ENCODE peak calls at places on chromosome 6, in four cellular contexts. F is SK-N-SH, K is HepG2, N is H1. L is an unnamed sample.

GRCh38 chr6:5529015-5529414 is 267.7 kb downstream of the FARS2 start:
- DNase-seq in F (no peak), K (no peak), N (no peak), L (no peak)

GRCh38 chr6:125307150-125307838 is 5.5 kb upstream of the HDDC2 start:
- DNase-seq in N (no peak), K (peak; percentile 33), F (no peak), L (no peak)

GRCh38 chr6:164085086-164085485 is 670.6 kb downstream of the QKI start:
- DNase-seq in K (no peak), N (no peak), F (no peak), L (no peak)

GRCh38 chr6:24600903-24601302 is 45.1 kb downstream of the KIAA0319 start:
- DNase-seq in F (no peak), K (no peak), N (no peak), L (no peak)

GRCh38 chr6:6694825-6695710 is 106.5 kb downstream of the LY86 start:
- DNase-seq in F (no peak), N (peak; percentile 31), K (no peak), L (no peak)

GRCh38 chr6:111689946-111690345 is 84.3 kb upstream of the TRAF3IP2 start:
- DNase-seq in F (no peak), N (no peak), K (no peak), L (no peak)

GRCh38 chr6:64439274-64439673 is 803.7 kb downstream of the PHF3 start:
- DNase-seq in F (no peak), K (no peak), N (no peak), L (no peak)

GRCh38 chr6:137051790-137052472 is 7.2 kb upstream of the IL20RA start:
- DNase-seq in N (no peak), K (peak; percentile 50), F (no peak), L (no peak)

GRCh38 chr6:54846857-54847721 is 518 bp downstream of the FAM83B start:
- DNase-seq in K (no peak), N (no peak), F (no peak), L (no peak)

GRCh38 chr6:33320315-33321181 is 3.0 kb upstream of the ZBTB22 start:
- DNase-seq in F (no peak), N (no peak), K (no peak), L (no peak)

GRCh38 chr6:47187883-47188587 is 121.7 kb downstream of the TNFRSF21 start:
- DNase-seq in N (no peak), K (peak; percentile 81), F (no peak), L (no peak)

GRCh38 chr6:74657033-74657432 is 548.8 kb downstream of the COL12A1 start:
- DNase-seq in F (no peak), N (no peak), K (no peak), L (no peak)

GRCh38 chr6:42326248-42326647 is 108.6 kb upstream of the MRPS10 start:
- DNase-seq in K (no peak), F (no peak), N (no peak), L (no peak)

GRCh38 chr6:35191899-35192298 is 21.9 kb upstream of the SCUBE3 start:
- DNase-seq in K (no peak), N (no peak), F (no peak), L (no peak)

GRCh38 chr6:46940433-46941226 is 18.9 kb upstream of the ADGRF5 start:
- DNase-seq in K (no peak), F (no peak), N (no peak), L (no peak)

GRCh38 chr6:113876654-113877053 is 19.5 kb downstream of the MARCKS start:
- DNase-seq in F (no peak), N (no peak), K (no peak), L (no peak)

GRCh38 chr6:135962731-135963130 is 111.2 kb downstream of the PDE7B start:
- DNase-seq in K (no peak), F (no peak), N (no peak), L (no peak)

GRCh38 chr6:158366363-158366762 is 54.1 kb downstream of the TULP4 start:
- DNase-seq in N (no peak), F (no peak), K (no peak), L (no peak)

GRCh38 chr6:114284281-114284680 is 58.5 kb downstream of the HS3ST5 start:
- DNase-seq in K (no peak), F (no peak), N (no peak), L (no peak)

GRCh38 chr6:40477246-40478126 is 109.7 kb downstream of the LRFN2 start:
- DNase-seq in N (peak; percentile 25), K (no peak), F (peak; percentile 56), L (no peak)

GRCh38 chr6:360791-361373 is 30.7 kb upstream of the IRF4 start:
- DNase-seq in K (no peak), N (no peak), F (no peak), L (no peak)

GRCh38 chr6:109236140-109237081 is 141.1 kb downstream of the CEP57L1 start:
- DNase-seq in K (peak; percentile 46), F (no peak), N (peak; percentile 58), L (no peak)

GRCh38 chr6:152471459-152472070 is 165.6 kb downstream of the SYNE1 start:
- DNase-seq in N (no peak), F (no peak), K (no peak), L (no peak)
- TF ChIP-seq TCF12 in N (no peak), F (no peak), K (no peak), L (no peak)

GRCh38 chr6:20833881-20834515 is 299.7 kb downstream of the CDKAL1 start:
- DNase-seq in K (no peak), F (no peak), N (no peak), L (no peak)

GRCh38 chr6:20839624-20840023 is 305.4 kb downstream of the CDKAL1 start:
- DNase-seq in F (no peak), N (no peak), K (no peak), L (no peak)

GRCh38 chr6:20837189-20837588 is 302.9 kb downstream of the CDKAL1 start:
- DNase-seq in K (no peak), N (no peak), F (no peak), L (peak; percentile 25)

GRCh38 chr6:20838113-20838512 is 303.9 kb downstream of the CDKAL1 start:
- DNase-seq in N (no peak), K (no peak), F (no peak), L (no peak)

GRCh38 chr6:20835315-20836010 is 301.2 kb downstream of the CDKAL1 start:
- DNase-seq in F (no peak), N (no peak), K (no peak), L (no peak)
- H3K9ac ChIP-seq in F (no peak overlapping the region), N (no peak overlapping the region), K (no peak overlapping the region), L (no peak overlapping the region)

GRCh38 chr6:44800171-44800671 is 412.7 kb downstream of the CDC5L start:
- DNase-seq in F (no peak), N (no peak), K (peak; percentile 18), L (no peak)
- TF ChIP-seq TCF12 in F (no peak), N (no peak), K (no peak), L (no peak)

GRCh38 chr6:140077712-140078551 is 703.5 kb upstream of the CITED2 start:
- DNase-seq in N (no peak), K (no peak), F (no peak), L (no peak)

GRCh38 chr6:140082867-140083297 is 708.4 kb upstream of the CITED2 start:
- DNase-seq in K (no peak), N (no peak), F (no peak), L (no peak)

GRCh38 chr6:140076078-140076477 is 701.6 kb upstream of the CITED2 start:
- DNase-seq in N (no peak), K (no peak), F (no peak), L (no peak)

GRCh38 chr6:140078552-140079126 is 704.2 kb upstream of the CITED2 start:
- DNase-seq in N (no peak), K (no peak), F (no peak), L (no peak)

DNA sequence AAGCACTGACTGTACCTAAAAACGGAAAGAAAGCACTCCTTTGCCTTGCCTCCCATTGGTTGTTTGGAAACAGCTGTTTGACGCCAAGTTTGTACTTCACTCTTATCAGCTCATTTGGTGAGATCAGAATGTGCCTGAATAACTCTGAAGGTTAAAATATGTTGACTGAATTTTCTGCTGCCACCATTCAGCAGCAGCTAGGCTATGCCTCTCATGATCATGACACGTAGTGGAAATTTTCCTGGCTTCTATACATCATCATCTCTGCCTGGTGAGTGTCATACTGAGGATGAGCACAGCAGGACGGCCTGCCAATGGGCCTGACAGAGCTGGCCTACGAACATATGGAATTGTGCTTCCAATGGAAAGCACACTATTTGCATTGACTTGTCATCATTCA is 704.9 kb upstream of the CITED2 start:
- DNase-seq in N (no peak), F (no peak), K (no peak), L (no peak)
- H3K9ac ChIP-seq in N (no peak overlapping the region), F (no peak overlapping the region), K (no peak overlapping the region), L (no peak overlapping the region)

GRCh38 chr6:3114377-3114776 is 4.1 kb upstream of the BPHL start:
- DNase-seq in K (no peak), N (no peak), F (no peak), L (no peak)

GRCh38 chr6:3118353-3119039 is at the start of gene BPHL:
- DNase-seq in K (peak; percentile 87), F (peak; percentile 100), N (peak; percentile 86), L (peak; percentile 75)

GRCh38 chr6:3119040-3119723 is 671 bp downstream of the BPHL start:
- DNase-seq in K (peak; percentile 84), N (no peak), F (no peak), L (no peak)

GRCh38 chr6:3120765-3121089 is 2.2 kb downstream of the BPHL start:
- DNase-seq in F (no peak), K (no peak), N (no peak), L (no peak)

DNA sequence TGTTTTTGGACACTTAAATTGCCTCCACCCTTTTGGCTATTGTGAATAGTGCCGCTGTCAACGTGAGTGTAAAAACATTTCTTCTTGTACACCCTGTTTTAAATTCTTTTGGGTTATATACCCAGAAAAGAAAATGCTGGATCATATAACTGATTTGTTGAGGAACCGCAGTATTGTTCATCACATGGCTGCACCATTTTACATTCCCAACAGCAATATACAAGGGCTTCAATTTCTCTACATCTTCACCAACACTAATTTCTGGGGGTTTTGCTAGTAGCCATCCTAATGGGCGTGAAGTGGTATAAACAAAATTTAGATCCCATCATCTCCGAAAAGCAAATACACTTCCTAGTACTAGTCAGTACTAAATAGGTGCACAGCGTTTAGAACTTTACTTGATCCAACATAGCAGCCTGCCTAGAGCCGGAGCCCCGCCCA is 579 bp upstream of the BPHL start:
- DNase-seq in N (no peak), K (no peak), F (no peak), L (no peak)
- TF ChIP-seq TCF12 in N (no peak), K (no peak), F (no peak), L (no peak)

DNA sequence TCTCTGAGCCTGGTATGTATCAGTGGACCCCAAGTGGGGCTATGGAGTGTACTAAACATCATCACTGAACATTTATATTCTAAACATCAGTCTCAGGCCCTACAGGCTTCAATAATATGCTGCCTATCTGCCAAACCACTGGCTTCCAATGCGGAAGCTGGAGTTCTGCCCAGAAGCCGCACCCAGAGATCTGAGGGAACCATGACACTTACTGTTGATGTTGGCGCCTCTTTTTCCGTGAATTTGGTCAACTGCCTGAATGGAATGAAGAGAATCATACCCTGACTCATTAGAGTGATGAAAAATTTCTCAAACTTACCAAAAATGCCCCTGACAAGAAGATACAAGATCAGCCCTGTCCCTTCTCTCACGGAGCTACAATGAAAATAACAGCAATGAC is 66.2 kb downstream of the SLC22A23 start:
- DNase-seq in N (no peak), F (no peak), K (no peak), L (no peak)
- H3K9ac ChIP-seq in N (no peak overlapping the region), F (no peak overlapping the region), K (no peak overlapping the region), L (no peak overlapping the region)